ENCODE peak calls at places on chromosomes 12 and 14, in eight cellular contexts. R, K, I, X, Q, V, H and L are unnamed samples.

GRCh38 chr12:121124402-121125109 is 8.1 kb upstream of the P2RX7 start:
- DNase-seq in R (peak; percentile 91), K (peak; percentile 100), I (peak; percentile 57), X (peak; percentile 93), Q (no peak), V (no peak), H (peak; percentile 97), L (peak; percentile 88)

GRCh38 chr12:74365178-74365964 is 172.3 kb upstream of the ATXN7L3B start:
- DNase-seq in R (peak; percentile 33), K (no peak), I (peak; percentile 51), X (peak; percentile 48), Q (no peak), V (no peak), H (peak; percentile 34), L (peak; percentile 65)

GRCh38 chr12:98002887-98003493 is 512.4 kb upstream of the TMPO start:
- DNase-seq in R (peak; percentile 1), K (no peak), I (peak; percentile 62), X (peak; percentile 28), Q (peak; percentile 13), V (peak; percentile 38), H (peak; percentile 48), L (peak; percentile 47)

GRCh38 chr14:75531660-75532317 is 9.5 kb downstream of the BATF start:
- DNase-seq in R (no peak), K (no peak), I (no peak), X (no peak), Q (no peak), V (no peak), H (no peak), L (peak; percentile 48)

GRCh38 chr12:6772331-6772695 is at the start of gene LAG3:
- DNase-seq in R (no peak), K (no peak), I (no peak), X (no peak), Q (no peak), V (no peak), H (no peak), L (no peak)

GRCh38 chr12:104498211-104498801 is 41.6 kb downstream of the CHST11 start:
- DNase-seq in R (no peak), K (no peak), I (peak; percentile 64), X (no peak), Q (no peak), V (no peak), H (no peak), L (peak; percentile 63)

GRCh38 chr14:67493092-67493717 is 4.7 kb upstream of the TMEM229B start:
- DNase-seq in R (no peak), K (no peak), I (peak; percentile 64), X (no peak), Q (peak; percentile 47), V (no peak), H (no peak), L (no peak)

GRCh38 chr14:71289536-71289935 is 382.3 kb downstream of the PCNX1 start:
- DNase-seq in R (no peak), K (no peak), I (peak; percentile 92), X (no peak), Q (peak; percentile 90), V (no peak), H (no peak), L (no peak)

GRCh38 chr12:94701711-94702110 is 51.4 kb upstream of the TMCC3 start:
- DNase-seq in R (no peak), K (no peak), I (no peak), X (no peak), Q (no peak), V (no peak), H (no peak), L (no peak)

GRCh38 chr12:67034110-67034879 is 234.9 kb upstream of the CAND1 start:
- DNase-seq in R (peak; percentile 2), K (peak; percentile 54), I (no peak), X (peak; percentile 2), Q (no peak), V (no peak), H (peak; percentile 81), L (peak; percentile 29)

GRCh38 chr12:70507442-70507841 is 129.8 kb downstream of the PTPRB start:
- DNase-seq in R (no peak), K (no peak), I (no peak), X (peak; percentile 66), Q (no peak), V (no peak), H (no peak), L (peak; percentile 25)

GRCh38 chr14:94540031-94540794 is 21.0 kb upstream of the SERPINA4 start:
- DNase-seq in R (peak; percentile 9), K (no peak), I (peak; percentile 61), X (peak; percentile 82), Q (no peak), V (no peak), H (no peak), L (peak; percentile 58)

GRCh38 chr14:102579696-102580551 is 12.5 kb upstream of the RCOR1 start:
- DNase-seq in R (peak; percentile 76), K (no peak), I (no peak), X (peak; percentile 83), Q (no peak), V (no peak), H (peak; percentile 69), L (peak; percentile 40)

GRCh38 chr14:68549057-68549421 is 243.8 kb downstream of the ZFP36L1 start:
- DNase-seq in R (peak; percentile 72), K (no peak), I (no peak), X (peak; percentile 84), Q (no peak), V (no peak), H (peak; percentile 82), L (peak; percentile 71)

GRCh38 chr12:55789171-55789570 is 28.4 kb downstream of the SARNP start:
- DNase-seq in R (no peak), K (no peak), I (no peak), X (no peak), Q (no peak), V (no peak), H (no peak), L (no peak)

GRCh38 chr12:76871751-76872150 is 7.1 kb downstream of the CSRP2 start:
- DNase-seq in R (no peak), K (no peak), I (no peak), X (no peak), Q (no peak), V (no peak), H (no peak), L (no peak)

GRCh38 chr14:101008196-101008595 is 104.7 kb upstream of the RTL1 start:
- DNase-seq in R (no peak), K (no peak), I (no peak), X (no peak), Q (no peak), V (peak; percentile 20), H (no peak), L (no peak)

GRCh38 chr12:110279976-110280783 is 867 bp upstream of the ATP2A2 start:
- DNase-seq in R (peak; percentile 33), K (no peak), I (peak; percentile 58), X (no peak), Q (no peak), V (peak; percentile 39), H (peak; percentile 67), L (peak; percentile 64)

GRCh38 chr12:76288218-76288617 is 60.0 kb downstream of the BBS10 start:
- DNase-seq in R (no peak), K (no peak), I (no peak), X (no peak), Q (no peak), V (no peak), H (no peak), L (no peak)

GRCh38 chr12:6215120-6215807 is 15.1 kb downstream of the CD9 start:
- DNase-seq in R (no peak), K (no peak), I (no peak), X (no peak), Q (no peak), V (no peak), H (no peak), L (no peak)

GRCh38 chr14:100885196-100886030 is 18.1 kb downstream of the RTL1 start:
- DNase-seq in R (no peak), K (no peak), I (no peak), X (peak; percentile 26), Q (no peak), V (no peak), H (no peak), L (no peak)

GRCh38 chr12:75560167-75560566 is 48.8 kb upstream of the KRR1 start:
- DNase-seq in R (peak; percentile 63), K (no peak), I (no peak), X (peak; percentile 80), Q (no peak), V (no peak), H (peak; percentile 56), L (peak; percentile 75)

GRCh38 chr12:50740307-50740706 is 23.6 kb upstream of the ATF1 start:
- DNase-seq in R (no peak), K (no peak), I (no peak), X (no peak), Q (no peak), V (no peak), H (peak; percentile 42), L (no peak)

GRCh38 chr14:94767321-94767878 is 2.5 kb downstream of the GSC start:
- DNase-seq in R (no peak), K (no peak), I (no peak), X (no peak), Q (no peak), V (no peak), H (no peak), L (no peak)

GRCh38 chr14:79510659-79511058 is 700.6 kb downstream of the DIO2 start:
- DNase-seq in R (peak; percentile 65), K (peak; percentile 35), I (no peak), X (peak; percentile 2), Q (no peak), V (no peak), H (no peak), L (peak; percentile 57)
- H3K4me3 ChIP-seq in R (no peak overlapping the region), K (no peak overlapping the region), I (no peak overlapping the region), X (no peak overlapping the region), Q (no peak overlapping the region), V (no peak overlapping the region), H (no peak overlapping the region), L (no peak overlapping the region)

GRCh38 chr14:62759796-62760195 is 285.5 kb downstream of the KCNH5 start:
- DNase-seq in R (no peak), K (no peak), I (no peak), X (no peak), Q (no peak), V (no peak), H (no peak), L (no peak)
- TF ChIP-seq CTCF in R (no peak), K (no peak), I (no peak), X (no peak), Q (no peak), V (no peak), H (peak; percentile 9), L (no peak)

GRCh38 chr14:44960646-44961045 is 1.1 kb downstream of the KLHL28 start:
- DNase-seq in R (no peak), K (no peak), I (no peak), X (no peak), Q (no peak), V (no peak), H (no peak), L (no peak)
- H3K4me3 ChIP-seq in R (peak overlapping the region; percentile 68), K (peak overlapping the region; percentile 73), I (peak overlapping the region; percentile 81), X (peak overlapping the region; percentile 87), Q (peak overlapping the region; percentile 96), V (peak overlapping the region; percentile 91), H (peak overlapping the region; percentile 95), L (peak overlapping the region; percentile 68)

DNA sequence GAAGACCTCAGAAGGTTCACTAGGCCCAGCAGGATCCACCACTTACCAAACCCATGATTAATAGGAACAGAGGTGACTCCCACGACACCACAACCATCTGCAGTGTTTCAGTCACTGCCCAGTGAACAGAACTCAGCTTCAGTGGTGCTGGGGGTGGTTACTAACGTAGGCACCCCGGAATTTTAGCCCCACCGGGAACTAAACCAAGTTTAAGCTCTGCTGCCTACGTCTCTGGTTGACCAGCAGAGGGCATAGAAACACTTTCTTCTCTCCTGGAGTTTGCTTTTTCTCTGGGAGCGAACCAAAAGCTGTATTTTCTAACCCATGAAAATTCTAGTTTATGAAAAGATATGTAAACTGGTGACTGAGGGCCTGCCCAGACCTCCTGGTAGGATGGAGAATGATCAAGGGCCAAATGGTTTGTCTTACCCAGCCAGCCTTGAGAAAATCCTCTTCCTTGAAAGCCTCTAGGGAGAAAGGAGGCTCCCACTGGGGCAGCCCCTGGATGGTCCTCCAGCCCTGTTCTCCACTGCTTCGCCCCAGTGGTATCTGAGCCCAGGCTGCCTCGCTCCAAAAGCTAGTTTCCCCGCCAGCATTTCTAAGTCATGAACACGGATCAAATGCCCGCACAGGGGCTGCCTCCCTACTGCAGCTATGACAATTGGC is 379.8 kb downstream of the DPF3 start:
- DNase-seq in R (peak; percentile 73), K (peak; percentile 22), I (peak; percentile 63), X (peak; percentile 66), Q (no peak), V (no peak), H (peak; percentile 29), L (peak; percentile 57)
- TF ChIP-seq CTCF in R (peak; percentile 92), K (peak; percentile 91), I (peak; percentile 63), X (peak; percentile 78), Q (peak; percentile 79), V (peak; percentile 11), H (peak; percentile 83), L (peak; percentile 88)